ENCODE peak calls at places on chromosome 21, in four cellular contexts. B, I, U and M are unnamed samples. For H3K4me1, the result is how much of the 10 kb centered on the place peaks cover.

GRCh38 chr21:41871302-41872030 is 7.7 kb downstream of the PRDM15 start:
- DNase-seq in B (no peak), I (no peak), U (no peak), M (no peak)

GRCh38 chr21:18204931-18205330 is 39.7 kb upstream of the CHODL start:
- DNase-seq in B (no peak), I (no peak), U (no peak), M (no peak)

GRCh38 chr21:29360799-29361765 is 62.4 kb downstream of the BACH1 start:
- DNase-seq in B (peak), I (no peak), U (no peak), M (no peak)

GRCh38 chr21:21324297-21324696 is 326.1 kb downstream of the NCAM2 start:
- DNase-seq in B (no peak), I (no peak), U (no peak), M (no peak)

GRCh38 chr21:42002421-42002958 is 7.7 kb downstream of the ZBTB21 start:
- DNase-seq in B (peak), I (no peak), U (peak), M (no peak)

GRCh38 chr21:42509239-42509638 is 4.4 kb upstream of the SLC37A1 start:
- DNase-seq in B (no peak), I (no peak), U (no peak), M (peak)

GRCh38 chr21:27756191-27756590 is 789.3 kb upstream of the ADAMTS5 start:
- DNase-seq in B (no peak), I (no peak), U (no peak), M (no peak)

GRCh38 chr21:41501919-41502318 is 6.0 kb downstream of the TMPRSS2 start:
- DNase-seq in B (no peak), I (no peak), U (no peak), M (no peak)

GRCh38 chr21:26918318-26919065 is 48.4 kb downstream of the ADAMTS5 start:
- DNase-seq in B (peak), I (no peak), U (peak), M (no peak)

GRCh38 chr21:25573409-25574206 is 33.7 kb downstream of the MRPL39 start:
- DNase-seq in B (peak), I (no peak), U (peak), M (no peak)

GRCh38 chr21:41611966-41612606 is 104.1 kb upstream of the TMPRSS2 start:
- DNase-seq in B (peak), I (no peak), U (no peak), M (peak)

GRCh38 chr21:41678016-41678935 is 88.6 kb downstream of the RIPK4 start:
- DNase-seq in B (peak), I (no peak), U (no peak), M (peak)

GRCh38 chr21:20882462-20883415 is 115.5 kb upstream of the NCAM2 start:
- DNase-seq in B (peak), I (no peak), U (peak), M (peak)

GRCh38 chr21:9753943-9754342 is 767.4 kb upstream of the TPTE start:
- DNase-seq in B (no peak), I (no peak), U (no peak), M (no peak)

GRCh38 chr21:17550671-17551308 is 37.9 kb downstream of the CXADR start:
- DNase-seq in B (no peak), I (no peak), U (no peak), M (no peak)

GRCh38 chr21:42818328-42818749 is 61.0 kb downstream of the WDR4 start:
- DNase-seq in B (peak), I (peak), U (peak), M (peak)

GRCh38 chr21:20789696-20790095 is 208.5 kb upstream of the NCAM2 start:
- DNase-seq in B (no peak), I (no peak), U (peak), M (no peak)

GRCh38 chr21:25912402-25912746 is 177.6 kb downstream of the GABPA start:
- DNase-seq in B (no peak), I (no peak), U (no peak), M (peak)

GRCh38 chr21:28445081-28445830 is 547.4 kb downstream of the LTN1 start:
- DNase-seq in B (peak), I (no peak), U (peak), M (no peak)

GRCh38 chr21:16145479-16145878 is 415.7 kb downstream of the USP25 start:
- DNase-seq in B (no peak), I (no peak), U (no peak), M (no peak)

GRCh38 chr21:21751286-21751685 is 753.1 kb downstream of the NCAM2 start:
- DNase-seq in B (no peak), I (no peak), U (no peak), M (peak)

GRCh38 chr21:23792300-23792699 is 1815.0 kb downstream of the MRPL39 start:
- DNase-seq in B (no peak), I (no peak), U (no peak), M (no peak)

GRCh38 chr21:27406297-27407009 is 439.6 kb upstream of the ADAMTS5 start:
- DNase-seq in B (peak), I (no peak), U (peak), M (no peak)

GRCh38 chr21:28754862-28755261 is 237.8 kb downstream of the LTN1 start:
- DNase-seq in B (no peak), I (no peak), U (no peak), M (no peak)

GRCh38 chr21:42142598-42142997 is 71.5 kb downstream of the UMODL1 start:
- DNase-seq in B (no peak), I (no peak), U (no peak), M (no peak)

GRCh38 chr21:41630249-41630648 is 122.3 kb upstream of the TMPRSS2 start:
- DNase-seq in B (peak), I (no peak), U (peak), M (peak)

GRCh38 chr21:29332461-29333354 is 34.0 kb downstream of the BACH1 start:
- DNase-seq in B (peak), I (no peak), U (no peak), M (no peak)

GRCh38 chr21:41895643-41896493 is 16.7 kb upstream of the PRDM15 start:
- DNase-seq in B (peak), I (no peak), U (no peak), M (no peak)

GRCh38 chr21:15826147-15826780 is 96.5 kb downstream of the USP25 start:
- DNase-seq in B (peak), I (no peak), U (peak), M (peak)

GRCh38 chr21:42629856-42630410 is 23.5 kb upstream of the PDE9A start:
- DNase-seq in B (no peak), I (no peak), U (no peak), M (no peak)

GRCh38 chr21:41167348-41168342 is at the start of gene BACE2:
- DNase-seq in B (peak), I (peak), U (peak), M (peak)

GRCh38 chr21:14972678-14973077 is 92.1 kb downstream of the NRIP1 start:
- DNase-seq in B (no peak), I (no peak), U (no peak), M (no peak)

GRCh38 chr21:17435565-17436543 is 77.0 kb upstream of the CXADR start:
- DNase-seq in B (no peak), I (no peak), U (no peak), M (no peak)

GRCh38 chr21:14687277-14687642 is 141.1 kb upstream of the SAMSN1 start:
- DNase-seq in B (no peak), I (no peak), U (peak), M (no peak)

GRCh38 chr21:17446737-17447136 is 66.1 kb upstream of the CXADR start:
- DNase-seq in B (no peak), I (no peak), U (no peak), M (no peak)

GRCh38 chr21:16594191-16594590 is 864.4 kb downstream of the USP25 start:
- DNase-seq in B (peak), I (no peak), U (no peak), M (no peak)

GRCh38 chr21:41048636-41049035 is 119.3 kb upstream of the BACE2 start:
- DNase-seq in B (no peak), I (no peak), U (no peak), M (no peak)

GRCh38 chr21:30580132-30580531 is 10.1 kb downstream of the KRTAP22-2 start:
- DNase-seq in B (no peak), I (no peak), U (no peak), M (no peak)

DNA sequence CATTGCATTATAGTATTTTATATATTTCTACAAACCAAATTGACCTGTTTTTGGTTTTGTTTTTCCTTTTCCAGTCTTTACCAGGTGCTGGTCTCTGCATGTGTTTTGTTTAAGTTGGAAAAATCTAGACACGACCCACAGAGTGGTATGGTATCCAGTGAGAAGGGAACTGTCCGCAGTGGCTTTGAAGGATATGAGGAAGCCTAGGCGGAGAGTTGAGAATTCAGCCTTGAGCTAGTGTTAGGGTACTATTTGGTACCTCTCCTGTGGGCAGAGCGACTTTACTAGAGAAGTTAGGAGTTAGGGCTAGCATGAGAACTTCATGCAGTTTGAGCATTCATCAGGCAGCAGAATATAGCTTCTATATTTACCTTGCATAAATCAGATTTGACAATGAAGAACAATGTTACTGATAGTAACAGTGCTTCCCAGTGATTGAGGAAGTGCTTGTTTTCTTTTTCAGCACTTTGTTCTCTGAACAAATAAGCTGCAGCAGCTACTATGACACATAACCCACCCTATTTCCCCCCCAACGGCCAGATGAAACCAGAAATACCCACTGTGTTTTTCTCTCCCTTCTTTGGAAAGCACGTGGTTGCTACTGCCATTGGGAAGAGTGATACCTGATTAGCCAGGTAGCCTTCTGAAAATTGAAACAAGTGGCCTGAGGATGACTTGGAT is 19.0 kb downstream of the MRPS6 start:
- DNase-seq in B (no peak), I (no peak), U (no peak), M (no peak)
- H3K4me1 ChIP-seq in B (under half), I (under half), U (under half), M (under half)

GRCh38 chr21:36325373-36326010 is 5.5 kb downstream of the MORC3 start:
- DNase-seq in B (peak), I (no peak), U (no peak), M (no peak)
- H3K4me1 ChIP-seq in B (under half), I (half or more), U (half or more), M (under half)

GRCh38 chr21:38995071-38995669 is 188.1 kb downstream of the PSMG1 start:
- DNase-seq in B (no peak), I (no peak), U (no peak), M (no peak)

GRCh38 chr21:38994014-38994413 is 188.3 kb downstream of the ETS2 start:
- DNase-seq in B (no peak), I (no peak), U (no peak), M (no peak)

GRCh38 chr21:38996355-38996754 is 186.9 kb downstream of the PSMG1 start:
- DNase-seq in B (no peak), I (no peak), U (no peak), M (no peak)

GRCh38 chr21:38997051-38997450 is 186.2 kb downstream of the PSMG1 start:
- DNase-seq in B (no peak), I (no peak), U (no peak), M (no peak)

DNA sequence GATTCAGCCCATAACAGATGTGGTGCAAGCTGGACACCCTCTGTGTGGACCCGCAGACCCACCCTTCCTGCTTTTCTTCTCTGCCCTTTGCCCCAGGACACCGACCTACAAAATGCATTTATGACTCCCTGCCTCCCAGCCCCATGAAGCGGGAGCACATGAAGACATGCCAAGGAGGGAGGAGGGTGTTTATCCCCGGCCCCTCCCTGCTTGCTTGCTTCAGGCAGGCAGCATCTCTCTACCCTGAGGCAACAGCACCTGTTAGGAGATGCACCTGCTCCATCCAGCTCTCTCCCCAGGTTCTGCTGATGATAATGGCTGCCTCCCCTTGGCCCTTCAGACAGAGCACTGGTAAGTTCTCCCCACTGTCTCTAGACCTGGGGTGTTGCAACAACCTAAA is 187.5 kb downstream of the PSMG1 start:
- DNase-seq in B (no peak), I (no peak), U (no peak), M (peak)
- H3K4me1 ChIP-seq in B (under half), I (under half), U (under half), M (under half)

GRCh38 chr21:45326834-45327457 is 39.3 kb upstream of the POFUT2 start:
- DNase-seq in B (no peak), I (no peak), U (no peak), M (no peak)

GRCh38 chr21:45326169-45326833 is 38.6 kb upstream of the POFUT2 start:
- DNase-seq in B (peak), I (peak), U (peak), M (no peak)

GRCh38 chr21:45324430-45325205 is 36.9 kb upstream of the POFUT2 start:
- DNase-seq in B (no peak), I (peak), U (no peak), M (no peak)

GRCh38 chr21:45323487-45324380 is 36.0 kb upstream of the POFUT2 start:
- DNase-seq in B (peak), I (peak), U (no peak), M (no peak)

DNA sequence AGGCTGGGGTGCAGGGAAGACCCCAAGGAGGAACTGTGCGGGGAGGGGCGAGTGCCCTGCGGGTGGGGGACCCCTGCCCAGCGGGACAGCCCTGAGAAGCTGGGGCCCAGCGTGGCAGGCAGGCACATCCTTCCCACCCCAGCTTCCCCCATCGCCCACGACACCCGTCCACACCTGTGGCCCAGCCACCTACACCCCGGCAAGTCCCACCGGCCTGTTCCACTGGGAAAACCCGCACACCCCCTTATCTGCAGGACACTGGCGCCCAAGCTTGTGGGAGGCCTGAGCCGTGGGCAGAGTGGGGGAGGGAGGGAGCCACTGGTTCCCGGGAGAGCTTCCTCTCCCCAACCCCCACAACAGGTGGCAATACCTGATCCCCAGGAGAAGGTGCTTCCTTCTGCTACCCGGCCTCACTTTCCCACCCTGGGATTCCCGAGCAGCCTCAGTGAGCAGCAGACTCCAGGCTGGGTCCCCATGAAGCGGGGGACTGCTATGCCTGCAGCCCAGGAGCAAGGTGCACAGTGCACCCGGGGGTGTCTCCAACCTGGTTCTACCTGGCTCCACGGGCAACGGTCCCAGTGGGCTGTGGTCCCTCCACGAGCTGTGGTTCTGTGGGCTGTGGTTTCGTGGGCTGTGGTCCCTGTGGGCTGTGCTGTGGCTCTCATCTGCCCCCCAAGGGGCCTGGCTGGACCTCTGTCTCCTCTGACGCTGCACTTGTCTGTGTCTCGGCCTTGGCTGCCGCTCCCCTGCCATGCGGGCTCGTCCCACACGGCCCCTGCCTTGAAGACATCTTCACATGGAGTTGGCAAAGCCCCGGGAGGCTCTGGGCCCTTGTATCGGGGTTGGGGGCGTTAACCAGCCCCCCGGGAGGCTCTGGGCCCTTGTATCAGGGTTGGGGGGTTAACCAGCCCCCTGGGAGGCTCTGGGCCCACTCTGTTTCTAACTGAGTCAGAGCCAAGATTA is 37.8 kb upstream of the POFUT2 start:
- DNase-seq in B (no peak), I (peak), U (no peak), M (no peak)
- H3K4me1 ChIP-seq in B (under half), I (under half), U (under half), M (under half)

GRCh38 chr21:36702622-36702968 is 3.7 kb downstream of the SIM2 start:
- DNase-seq in B (no peak), I (no peak), U (no peak), M (no peak)

GRCh38 chr21:36704281-36704957 is 5.5 kb downstream of the SIM2 start:
- DNase-seq in B (peak), I (no peak), U (no peak), M (no peak)

GRCh38 chr21:36703123-36703522 is 4.2 kb downstream of the SIM2 start:
- DNase-seq in B (no peak), I (no peak), U (no peak), M (no peak)

GRCh38 chr21:36704958-36705678 is 6.2 kb downstream of the SIM2 start:
- DNase-seq in B (peak), I (no peak), U (no peak), M (no peak)

DNA sequence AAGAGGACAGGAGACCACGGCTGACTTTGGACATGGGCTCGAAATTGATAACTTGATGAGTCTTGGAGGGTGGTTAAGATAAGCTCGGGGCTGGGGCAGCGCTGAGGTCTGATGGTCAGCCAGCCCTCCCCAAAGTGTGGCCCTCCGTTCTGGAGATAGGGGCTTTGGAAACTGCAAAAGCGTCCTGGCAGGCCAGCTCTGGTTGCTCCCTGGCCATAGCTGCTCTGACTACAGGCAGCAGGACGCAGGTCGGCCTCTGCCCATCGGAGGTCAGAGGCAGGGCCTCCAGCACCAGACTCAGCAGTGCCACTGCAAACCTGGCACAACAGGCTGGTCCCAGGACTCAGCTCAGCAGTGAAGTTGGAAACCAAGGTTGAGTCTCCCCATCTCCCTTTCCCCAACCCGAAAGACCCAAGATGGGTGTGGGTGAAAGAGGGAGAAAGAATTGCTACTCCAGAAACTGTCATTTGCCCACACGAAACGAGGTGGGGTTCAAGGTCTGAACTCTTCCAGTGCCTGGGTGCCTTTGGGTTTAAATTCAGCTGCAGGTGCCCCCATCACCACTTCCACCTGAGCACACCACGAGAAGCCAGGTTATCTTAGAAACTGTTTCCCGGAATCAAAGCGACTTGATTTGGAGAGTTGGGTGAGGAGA is 4.8 kb downstream of the SIM2 start:
- DNase-seq in B (no peak), I (no peak), U (no peak), M (no peak)
- H3K4me1 ChIP-seq in B (under half), I (under half), U (under half), M (under half)

GRCh38 chr21:31624961-31625491 is 34.5 kb upstream of the SOD1 start:
- DNase-seq in B (no peak), I (no peak), U (no peak), M (no peak)
- H3K4me1 ChIP-seq in B (under half), I (under half), U (under half), M (under half)

GRCh38 chr21:43861716-43862115 is 3.3 kb upstream of the AGPAT3 start:
- DNase-seq in B (no peak), I (no peak), U (no peak), M (no peak)
- H3K4me1 ChIP-seq in B (under half), I (under half), U (under half), M (under half)

GRCh38 chr21:44496900-44497550 is 41.7 kb downstream of the LRRC3 start:
- DNase-seq in B (no peak), I (peak), U (no peak), M (no peak)
- H3K4me1 ChIP-seq in B (under half), I (under half), U (under half), M (under half)